ENCODE peak calls at places on chromosomes 5 and 9, in four cellular contexts. M, L, Z and C are unnamed samples.

GRCh38 chr5:103114440-103114839 is 5.5 kb downstream of the GIN1 start:
- DNase-seq in L (no peak), Z (no peak), M (no peak), C (no peak)

GRCh38 chr9:83280790-83281189 is 217.8 kb upstream of the RASEF start:
- DNase-seq in Z (no peak), L (no peak), M (no peak), C (no peak)

GRCh38 chr5:102755691-102756371 is 726 bp downstream of the PAM start:
- DNase-seq in L (peak; percentile 18), M (peak; percentile 57), Z (peak; percentile 76), C (peak; percentile 58)

GRCh38 chr5:124124711-124125229 is 612.8 kb downstream of the CSNK1G3 start:
- DNase-seq in M (no peak), L (no peak), Z (no peak), C (no peak)

GRCh38 chr9:114776683-114777399 is 29.0 kb downstream of the TNFSF15 start:
- DNase-seq in L (no peak), M (no peak), Z (no peak), C (no peak)

GRCh38 chr5:177427919-177428573 is 1.6 kb downstream of the GRK6 start:
- DNase-seq in M (no peak), L (peak; percentile 64), Z (no peak), C (no peak)

GRCh38 chr5:57175586-57175985 is 1.7 kb downstream of the GPBP1 start:
- DNase-seq in M (no peak), L (no peak), Z (no peak), C (no peak)

GRCh38 chr9:135705376-135705775 is 3.4 kb downstream of the KCNT1 start:
- DNase-seq in L (no peak), M (no peak), Z (no peak), C (no peak)

GRCh38 chr5:173963867-173964429 is 25.0 kb upstream of the C5orf47 start:
- DNase-seq in L (no peak), Z (no peak), M (no peak), C (peak; percentile 61)

GRCh38 chr9:115548826-115549225 is 430.9 kb upstream of the TNC start:
- DNase-seq in L (no peak), Z (no peak), M (no peak), C (no peak)

GRCh38 chr5:167936944-167937627 is 354.4 kb upstream of the WWC1 start:
- DNase-seq in Z (no peak), M (no peak), L (no peak), C (no peak)

GRCh38 chr9:74748966-74749365 is 138.8 kb downstream of the TRPM6 start:
- DNase-seq in L (no peak), Z (no peak), M (no peak), C (no peak)

GRCh38 chr5:116531117-116531516 is 43.5 kb downstream of the SEMA6A start:
- DNase-seq in L (no peak), M (no peak), Z (no peak), C (no peak)

GRCh38 chr5:141547921-141548320 is 59.0 kb downstream of the PCDHGC5 start:
- DNase-seq in L (no peak), Z (no peak), M (no peak), C (no peak)

GRCh38 chr5:127697894-127698600 is 5.1 kb upstream of the CCDC192 start:
- DNase-seq in L (no peak), Z (no peak), M (no peak), C (no peak)

GRCh38 chr5:26003966-26004365 is 1034.4 kb downstream of the CDH9 start:
- DNase-seq in Z (no peak), L (no peak), M (no peak), C (no peak)

GRCh38 chr5:39775058-39775457 is 350.3 kb upstream of the DAB2 start:
- DNase-seq in M (no peak), Z (no peak), L (no peak), C (no peak)

GRCh38 chr5:179241175-179241574 is 104.1 kb downstream of the ADAMTS2 start:
- DNase-seq in Z (no peak), L (no peak), M (no peak), C (peak; percentile 6)

GRCh38 chr9:20351715-20352114 is 270.6 kb downstream of the MLLT3 start:
- DNase-seq in L (no peak), M (no peak), Z (no peak), C (no peak)

GRCh38 chr9:23743041-23743440 is 83.0 kb downstream of the ELAVL2 start:
- DNase-seq in M (no peak), Z (no peak), L (no peak), C (no peak)

GRCh38 chr5:1934801-1935429 is 52.2 kb upstream of the IRX4 start:
- DNase-seq in L (no peak), M (no peak), Z (no peak), C (no peak)

GRCh38 chr9:124309665-124310064 is 51.9 kb downstream of the NEK6 start:
- DNase-seq in M (no peak), Z (peak; percentile 39), L (no peak), C (no peak)

GRCh38 chr5:114305402-114306207 is 56.3 kb upstream of the KCNN2 start:
- DNase-seq in L (no peak), M (no peak), Z (peak; percentile 1), C (no peak)

GRCh38 chr5:73183491-73183891 is 10.5 kb downstream of the TMEM174 start:
- DNase-seq in L (no peak), Z (no peak), M (no peak), C (no peak)

DNA sequence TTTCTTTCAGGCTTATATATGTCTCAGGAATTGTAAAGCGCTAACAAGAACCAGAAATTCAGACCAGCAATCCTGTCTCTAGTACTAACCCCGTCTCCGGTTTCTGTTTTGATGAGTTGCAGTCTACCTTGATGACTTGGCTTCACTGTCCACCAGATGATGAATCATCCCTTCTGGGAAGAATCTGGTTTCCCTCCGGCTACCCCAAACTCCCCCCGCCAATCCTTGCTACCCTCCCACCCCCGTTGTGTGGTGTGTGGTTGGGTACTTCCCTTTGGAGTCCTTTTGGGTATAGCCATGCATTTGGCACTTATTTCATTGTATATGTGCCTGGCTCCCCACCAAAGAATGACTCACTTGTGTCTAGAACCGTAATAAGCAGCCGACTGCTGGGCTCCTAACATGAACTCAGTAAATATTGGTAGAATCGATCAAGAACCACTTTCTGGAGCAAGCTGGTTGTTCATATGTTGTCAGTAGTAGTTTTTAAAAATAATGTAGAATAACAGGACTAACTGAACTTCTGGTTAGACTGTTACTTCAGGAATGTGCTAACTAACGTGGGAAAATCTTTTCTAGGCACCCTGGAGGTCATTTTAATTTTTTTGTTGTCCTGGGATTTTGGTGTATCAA is 8.3 kb upstream of the TGFBI start:
- DNase-seq in L (peak; percentile 10), Z (peak; percentile 39), M (no peak), C (no peak)
- TF ChIP-seq CREM in L (no peak), Z (no peak), M (no peak), C (no peak)

DNA sequence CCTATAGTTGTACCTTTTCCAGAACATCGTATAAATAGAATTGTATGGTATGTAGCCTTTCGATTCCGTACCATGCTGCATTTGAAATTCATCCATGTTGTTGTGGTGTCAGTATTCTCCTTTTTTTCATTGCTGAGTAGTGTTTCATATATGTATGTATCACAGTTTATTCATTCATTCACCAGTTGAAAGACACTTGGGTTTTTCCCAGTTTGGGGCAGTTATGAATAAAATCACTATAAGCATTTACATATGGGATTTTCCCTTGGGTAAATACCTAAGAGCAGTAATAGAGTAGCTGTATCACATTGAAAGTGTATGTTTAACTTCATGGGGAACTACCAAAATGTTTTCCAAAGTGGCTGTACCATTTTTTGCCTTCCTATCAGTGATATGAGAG is 16.1 kb upstream of the FKTN start:
- DNase-seq in M (peak; percentile 59), L (no peak), Z (no peak), C (no peak)
- TF ChIP-seq CREB1 in M (no peak), L (no peak), Z (no peak), C (no peak)

GRCh38 chr5:149517461-149518122 is 33.6 kb downstream of the CSNK1A1 start:
- DNase-seq in Z (no peak), L (no peak), M (no peak), C (no peak)
- TF ChIP-seq CREM in Z (no peak), L (no peak), M (no peak), C (no peak)

GRCh38 chr9:22452415-22453010 is 5.9 kb downstream of the DMRTA1 start:
- DNase-seq in Z (peak; percentile 17), M (no peak), L (no peak), C (peak; percentile 39)

GRCh38 chr9:22455181-22455580 is 8.6 kb downstream of the DMRTA1 start:
- DNase-seq in L (no peak), Z (no peak), M (no peak), C (no peak)

GRCh38 chr9:22457448-22457847 is 10.8 kb downstream of the DMRTA1 start:
- DNase-seq in M (no peak), L (no peak), Z (no peak), C (peak; percentile 24)

DNA sequence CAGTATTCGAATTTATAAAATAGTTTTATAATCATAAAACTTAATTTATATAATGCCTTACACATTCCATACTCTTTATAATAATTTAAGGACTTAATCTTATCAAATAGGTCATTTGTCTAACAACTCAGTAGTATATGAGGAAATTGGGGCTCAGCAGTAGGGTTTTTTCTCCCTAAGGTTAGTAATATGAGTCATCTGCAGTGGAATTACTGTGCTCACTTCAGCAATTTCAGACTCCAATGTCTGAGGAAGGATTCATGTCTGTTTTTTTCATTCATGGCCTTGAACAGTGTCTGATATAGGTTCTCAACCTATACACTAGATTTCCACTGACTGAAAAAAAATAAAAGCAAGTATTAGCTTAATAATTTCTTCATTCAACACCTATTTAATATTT is 7.4 kb downstream of the DMRTA1 start:
- DNase-seq in Z (no peak), L (no peak), M (no peak), C (no peak)
- TF ChIP-seq CREB1 in Z (no peak), L (no peak), M (no peak), C (no peak)

GRCh38 chr9:89414670-89415069 is 83.2 kb downstream of the SEMA4D start:
- DNase-seq in M (no peak), L (no peak), Z (no peak), C (no peak)
- TF ChIP-seq CREM in M (no peak), L (no peak), Z (no peak), C (no peak)

DNA sequence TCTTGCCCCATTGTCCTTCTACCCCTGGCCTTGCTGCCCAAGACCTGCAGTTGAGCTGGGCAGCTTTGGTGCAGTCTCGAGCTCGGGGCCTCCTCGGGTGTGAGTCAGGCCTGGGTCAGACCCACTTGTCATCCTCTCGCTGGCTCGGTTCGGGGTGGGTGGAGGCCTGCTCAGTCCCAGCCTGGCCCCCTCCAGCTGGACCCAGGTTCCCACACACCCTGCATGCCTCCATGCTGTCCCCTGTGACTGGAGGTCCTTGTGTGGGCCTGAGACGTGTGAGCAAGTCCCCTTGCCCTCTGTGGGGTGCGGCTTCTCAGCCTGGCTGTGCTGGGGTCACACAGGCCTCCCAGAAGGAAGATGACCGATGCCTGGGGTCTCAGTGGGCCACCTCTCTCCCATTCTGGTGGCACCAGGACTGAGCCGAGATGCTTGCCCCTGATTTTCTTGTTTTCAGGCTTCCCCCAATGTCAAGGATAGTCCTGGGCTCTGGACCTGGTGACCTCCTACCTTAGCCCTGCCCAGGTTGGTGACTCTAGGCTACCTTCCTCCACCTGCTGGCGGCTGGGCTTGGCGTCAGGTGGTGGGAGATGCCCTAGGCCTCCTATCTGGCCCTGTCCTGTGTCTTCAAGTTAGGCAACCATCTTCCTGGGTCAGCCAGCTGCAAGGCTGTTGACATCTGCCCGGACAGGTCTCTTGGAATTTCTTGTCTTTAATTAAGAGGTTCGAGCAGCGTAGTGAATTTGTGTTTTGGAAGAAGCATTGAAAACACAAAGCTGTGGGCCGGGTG is 15.1 kb downstream of the WNK2 start:
- DNase-seq in Z (no peak), M (no peak), L (no peak), C (no peak)
- TF ChIP-seq CREB1 in Z (no peak), M (no peak), L (no peak), C (no peak)